ENCODE peak calls at places on chromosome 11, in nine cellular contexts. One of them, this sample, is unnamed.

GRCh38 chr11:102317099-102317767 is at the start of gene BIRC3:
- DNase-seq in stimulated activated CD8-positive, alpha-beta memory T cell treated with anti-CD3 and anti-CD28 coated beads, Interleukin-15, amount 100 ng/mL, for 48 hours: peak; percentile 90
- DNase-seq in LoVo: peak; percentile 91
- DNase-seq in mesothelial cell of epicardium: peak; percentile 22
- DNase-seq in fibroblast of pulmonary artery: peak; percentile 91
- DNase-seq in adipocyte: peak; percentile 85
- DNase-seq in caudate nucleus: peak; percentile 7
- DNase-seq in DMS53: peak; percentile 99
- DNase-seq in foreskin melanocyte: peak; percentile 53
- DNase-seq in this sample: peak; percentile 98

GRCh38 chr11:123338266-123338800 is 91.7 kb upstream of the GRAMD1B start:
- DNase-seq in stimulated activated CD8-positive, alpha-beta memory T cell treated with anti-CD3 and anti-CD28 coated beads, Interleukin-15, amount 100 ng/mL, for 48 hours: no peak
- DNase-seq in LoVo: no peak
- DNase-seq in mesothelial cell of epicardium: no peak
- DNase-seq in fibroblast of pulmonary artery: no peak
- DNase-seq in adipocyte: no peak
- DNase-seq in caudate nucleus: no peak
- DNase-seq in DMS53: no peak
- DNase-seq in foreskin melanocyte: no peak
- DNase-seq in this sample: no peak

GRCh38 chr11:7514099-7514725 is 413 bp downstream of the PPFIBP2 start:
- DNase-seq in stimulated activated CD8-positive, alpha-beta memory T cell treated with anti-CD3 and anti-CD28 coated beads, Interleukin-15, amount 100 ng/mL, for 48 hours: no peak
- DNase-seq in LoVo: no peak
- DNase-seq in mesothelial cell of epicardium: peak; percentile 32
- DNase-seq in fibroblast of pulmonary artery: no peak
- DNase-seq in adipocyte: peak; percentile 31
- DNase-seq in caudate nucleus: no peak
- DNase-seq in DMS53: peak; percentile 59
- DNase-seq in foreskin melanocyte: peak; percentile 10
- DNase-seq in this sample: peak; percentile 41

GRCh38 chr11:100752371-100753073 is 65.4 kb downstream of the ARHGAP42 start:
- DNase-seq in stimulated activated CD8-positive, alpha-beta memory T cell treated with anti-CD3 and anti-CD28 coated beads, Interleukin-15, amount 100 ng/mL, for 48 hours: no peak
- DNase-seq in LoVo: no peak
- DNase-seq in mesothelial cell of epicardium: no peak
- DNase-seq in fibroblast of pulmonary artery: no peak
- DNase-seq in adipocyte: no peak
- DNase-seq in caudate nucleus: no peak
- DNase-seq in DMS53: peak; percentile 35
- DNase-seq in foreskin melanocyte: no peak
- DNase-seq in this sample: no peak

GRCh38 chr11:36500315-36500721 is 9.8 kb downstream of the TRAF6 start:
- DNase-seq in stimulated activated CD8-positive, alpha-beta memory T cell treated with anti-CD3 and anti-CD28 coated beads, Interleukin-15, amount 100 ng/mL, for 48 hours: no peak
- DNase-seq in LoVo: peak; percentile 57
- DNase-seq in mesothelial cell of epicardium: no peak
- DNase-seq in fibroblast of pulmonary artery: peak; percentile 95
- DNase-seq in adipocyte: peak; percentile 80
- DNase-seq in caudate nucleus: no peak
- DNase-seq in DMS53: peak; percentile 55
- DNase-seq in foreskin melanocyte: peak; percentile 91
- DNase-seq in this sample: no peak

GRCh38 chr11:88280673-88281316 is 56.7 kb downstream of the CTSC start:
- DNase-seq in stimulated activated CD8-positive, alpha-beta memory T cell treated with anti-CD3 and anti-CD28 coated beads, Interleukin-15, amount 100 ng/mL, for 48 hours: no peak
- DNase-seq in LoVo: no peak
- DNase-seq in mesothelial cell of epicardium: no peak
- DNase-seq in fibroblast of pulmonary artery: peak; percentile 51
- DNase-seq in adipocyte: peak; percentile 47
- DNase-seq in caudate nucleus: no peak
- DNase-seq in DMS53: no peak
- DNase-seq in foreskin melanocyte: no peak
- DNase-seq in this sample: no peak

GRCh38 chr11:30049214-30049613 is 32.4 kb upstream of the KCNA4 start:
- DNase-seq in stimulated activated CD8-positive, alpha-beta memory T cell treated with anti-CD3 and anti-CD28 coated beads, Interleukin-15, amount 100 ng/mL, for 48 hours: no peak
- DNase-seq in LoVo: no peak
- DNase-seq in mesothelial cell of epicardium: no peak
- DNase-seq in fibroblast of pulmonary artery: peak; percentile 25
- DNase-seq in adipocyte: no peak
- DNase-seq in caudate nucleus: no peak
- DNase-seq in DMS53: peak; percentile 4
- DNase-seq in foreskin melanocyte: no peak
- DNase-seq in this sample: no peak

GRCh38 chr11:57425565-57426438 is 1.1 kb downstream of the SLC43A3 start:
- DNase-seq in stimulated activated CD8-positive, alpha-beta memory T cell treated with anti-CD3 and anti-CD28 coated beads, Interleukin-15, amount 100 ng/mL, for 48 hours: no peak
- DNase-seq in LoVo: no peak
- DNase-seq in mesothelial cell of epicardium: no peak
- DNase-seq in fibroblast of pulmonary artery: peak; percentile 28
- DNase-seq in adipocyte: no peak
- DNase-seq in caudate nucleus: no peak
- DNase-seq in DMS53: no peak
- DNase-seq in foreskin melanocyte: peak; percentile 38
- DNase-seq in this sample: no peak

GRCh38 chr11:86696451-86696850 is 24.0 kb upstream of the ME3 start:
- DNase-seq in stimulated activated CD8-positive, alpha-beta memory T cell treated with anti-CD3 and anti-CD28 coated beads, Interleukin-15, amount 100 ng/mL, for 48 hours: no peak
- DNase-seq in LoVo: no peak
- DNase-seq in mesothelial cell of epicardium: no peak
- DNase-seq in fibroblast of pulmonary artery: no peak
- DNase-seq in adipocyte: no peak
- DNase-seq in caudate nucleus: no peak
- DNase-seq in DMS53: no peak
- DNase-seq in foreskin melanocyte: no peak
- DNase-seq in this sample: no peak

GRCh38 chr11:11972942-11973341 is 35.5 kb downstream of the DKK3 start:
- DNase-seq in stimulated activated CD8-positive, alpha-beta memory T cell treated with anti-CD3 and anti-CD28 coated beads, Interleukin-15, amount 100 ng/mL, for 48 hours: no peak
- DNase-seq in LoVo: no peak
- DNase-seq in mesothelial cell of epicardium: no peak
- DNase-seq in fibroblast of pulmonary artery: no peak
- DNase-seq in adipocyte: no peak
- DNase-seq in caudate nucleus: no peak
- DNase-seq in DMS53: no peak
- DNase-seq in foreskin melanocyte: no peak
- DNase-seq in this sample: no peak

GRCh38 chr11:45056529-45056928 is 89.9 kb upstream of the PRDM11 start:
- DNase-seq in stimulated activated CD8-positive, alpha-beta memory T cell treated with anti-CD3 and anti-CD28 coated beads, Interleukin-15, amount 100 ng/mL, for 48 hours: no peak
- DNase-seq in LoVo: no peak
- DNase-seq in mesothelial cell of epicardium: no peak
- DNase-seq in fibroblast of pulmonary artery: no peak
- DNase-seq in adipocyte: no peak
- DNase-seq in caudate nucleus: no peak
- DNase-seq in DMS53: no peak
- DNase-seq in foreskin melanocyte: no peak
- DNase-seq in this sample: no peak

GRCh38 chr11:113849713-113850112 is 25.7 kb downstream of the USP28 start:
- DNase-seq in stimulated activated CD8-positive, alpha-beta memory T cell treated with anti-CD3 and anti-CD28 coated beads, Interleukin-15, amount 100 ng/mL, for 48 hours: no peak
- DNase-seq in LoVo: no peak
- DNase-seq in mesothelial cell of epicardium: no peak
- DNase-seq in fibroblast of pulmonary artery: no peak
- DNase-seq in adipocyte: no peak
- DNase-seq in caudate nucleus: no peak
- DNase-seq in DMS53: no peak
- DNase-seq in foreskin melanocyte: no peak
- DNase-seq in this sample: no peak

GRCh38 chr11:104219081-104219480 is 55.1 kb upstream of the PDGFD start:
- DNase-seq in stimulated activated CD8-positive, alpha-beta memory T cell treated with anti-CD3 and anti-CD28 coated beads, Interleukin-15, amount 100 ng/mL, for 48 hours: no peak
- DNase-seq in LoVo: no peak
- DNase-seq in mesothelial cell of epicardium: no peak
- DNase-seq in fibroblast of pulmonary artery: no peak
- DNase-seq in adipocyte: no peak
- DNase-seq in caudate nucleus: no peak
- DNase-seq in DMS53: no peak
- DNase-seq in foreskin melanocyte: peak; percentile 4
- DNase-seq in this sample: no peak

GRCh38 chr11:132717824-132718223 is 814.5 kb downstream of the OPCML start:
- DNase-seq in stimulated activated CD8-positive, alpha-beta memory T cell treated with anti-CD3 and anti-CD28 coated beads, Interleukin-15, amount 100 ng/mL, for 48 hours: no peak
- DNase-seq in LoVo: no peak
- DNase-seq in mesothelial cell of epicardium: no peak
- DNase-seq in fibroblast of pulmonary artery: no peak
- DNase-seq in adipocyte: no peak
- DNase-seq in caudate nucleus: no peak
- DNase-seq in DMS53: no peak
- DNase-seq in foreskin melanocyte: no peak
- DNase-seq in this sample: no peak

GRCh38 chr11:14454861-14455632 is 44.6 kb downstream of the COPB1 start:
- DNase-seq in stimulated activated CD8-positive, alpha-beta memory T cell treated with anti-CD3 and anti-CD28 coated beads, Interleukin-15, amount 100 ng/mL, for 48 hours: no peak
- DNase-seq in LoVo: no peak
- DNase-seq in mesothelial cell of epicardium: no peak
- DNase-seq in fibroblast of pulmonary artery: peak; percentile 54
- DNase-seq in adipocyte: peak; percentile 75
- DNase-seq in caudate nucleus: no peak
- DNase-seq in DMS53: peak; percentile 52
- DNase-seq in foreskin melanocyte: peak; percentile 23
- DNase-seq in this sample: peak; percentile 39

GRCh38 chr11:131297441-131297840 is 73.0 kb upstream of the NTM start:
- DNase-seq in stimulated activated CD8-positive, alpha-beta memory T cell treated with anti-CD3 and anti-CD28 coated beads, Interleukin-15, amount 100 ng/mL, for 48 hours: no peak
- DNase-seq in LoVo: no peak
- DNase-seq in mesothelial cell of epicardium: no peak
- DNase-seq in fibroblast of pulmonary artery: no peak
- DNase-seq in adipocyte: no peak
- DNase-seq in caudate nucleus: no peak
- DNase-seq in DMS53: no peak
- DNase-seq in foreskin melanocyte: no peak
- DNase-seq in this sample: no peak

GRCh38 chr11:69483696-69484426 is 2.4 kb downstream of the LINC01488 start:
- DNase-seq in stimulated activated CD8-positive, alpha-beta memory T cell treated with anti-CD3 and anti-CD28 coated beads, Interleukin-15, amount 100 ng/mL, for 48 hours: no peak
- DNase-seq in LoVo: no peak
- DNase-seq in mesothelial cell of epicardium: no peak
- DNase-seq in fibroblast of pulmonary artery: no peak
- DNase-seq in adipocyte: no peak
- DNase-seq in caudate nucleus: no peak
- DNase-seq in DMS53: no peak
- DNase-seq in foreskin melanocyte: no peak
- DNase-seq in this sample: no peak

GRCh38 chr11:14418801-14419417 is 59.9 kb upstream of the RRAS2 start:
- DNase-seq in stimulated activated CD8-positive, alpha-beta memory T cell treated with anti-CD3 and anti-CD28 coated beads, Interleukin-15, amount 100 ng/mL, for 48 hours: no peak
- DNase-seq in LoVo: peak; percentile 49
- DNase-seq in mesothelial cell of epicardium: no peak
- DNase-seq in fibroblast of pulmonary artery: peak; percentile 36
- DNase-seq in adipocyte: peak; percentile 24
- DNase-seq in caudate nucleus: no peak
- DNase-seq in DMS53: peak; percentile 77
- DNase-seq in foreskin melanocyte: no peak
- DNase-seq in this sample: peak; percentile 2

GRCh38 chr11:75313457-75314272 is 37.8 kb downstream of the ARRB1 start:
- DNase-seq in stimulated activated CD8-positive, alpha-beta memory T cell treated with anti-CD3 and anti-CD28 coated beads, Interleukin-15, amount 100 ng/mL, for 48 hours: no peak
- DNase-seq in LoVo: no peak
- DNase-seq in mesothelial cell of epicardium: no peak
- DNase-seq in fibroblast of pulmonary artery: peak; percentile 77
- DNase-seq in adipocyte: peak; percentile 52
- DNase-seq in caudate nucleus: no peak
- DNase-seq in DMS53: peak; percentile 98
- DNase-seq in foreskin melanocyte: peak; percentile 81
- DNase-seq in this sample: no peak

GRCh38 chr11:46513934-46514342 is 79.9 kb downstream of the AMBRA1 start:
- DNase-seq in stimulated activated CD8-positive, alpha-beta memory T cell treated with anti-CD3 and anti-CD28 coated beads, Interleukin-15, amount 100 ng/mL, for 48 hours: no peak
- DNase-seq in LoVo: no peak
- DNase-seq in mesothelial cell of epicardium: peak; percentile 39
- DNase-seq in fibroblast of pulmonary artery: peak; percentile 84
- DNase-seq in adipocyte: no peak
- DNase-seq in caudate nucleus: no peak
- DNase-seq in DMS53: peak; percentile 5
- DNase-seq in foreskin melanocyte: no peak
- DNase-seq in this sample: no peak

GRCh38 chr11:74726547-74727182 is 4.6 kb downstream of the CHRDL2 start:
- DNase-seq in stimulated activated CD8-positive, alpha-beta memory T cell treated with anti-CD3 and anti-CD28 coated beads, Interleukin-15, amount 100 ng/mL, for 48 hours: peak; percentile 36
- DNase-seq in LoVo: peak; percentile 70
- DNase-seq in mesothelial cell of epicardium: no peak
- DNase-seq in fibroblast of pulmonary artery: peak; percentile 83
- DNase-seq in adipocyte: peak; percentile 90
- DNase-seq in caudate nucleus: peak; percentile 29
- DNase-seq in DMS53: peak; percentile 99
- DNase-seq in foreskin melanocyte: peak; percentile 26
- DNase-seq in this sample: peak; percentile 73

GRCh38 chr11:130314184-130314748 is 451 bp downstream of the ZBTB44 start:
- DNase-seq in stimulated activated CD8-positive, alpha-beta memory T cell treated with anti-CD3 and anti-CD28 coated beads, Interleukin-15, amount 100 ng/mL, for 48 hours: peak; percentile 58
- DNase-seq in LoVo: no peak
- DNase-seq in mesothelial cell of epicardium: peak; percentile 40
- DNase-seq in fibroblast of pulmonary artery: peak; percentile 30
- DNase-seq in adipocyte: peak; percentile 77
- DNase-seq in caudate nucleus: peak; percentile 45
- DNase-seq in DMS53: peak; percentile 87
- DNase-seq in foreskin melanocyte: no peak
- DNase-seq in this sample: peak; percentile 75

GRCh38 chr11:4092031-4092430 is 2.6 kb upstream of the RRM1 start:
- DNase-seq in stimulated activated CD8-positive, alpha-beta memory T cell treated with anti-CD3 and anti-CD28 coated beads, Interleukin-15, amount 100 ng/mL, for 48 hours: no peak
- DNase-seq in LoVo: no peak
- DNase-seq in mesothelial cell of epicardium: no peak
- DNase-seq in fibroblast of pulmonary artery: no peak
- DNase-seq in adipocyte: no peak
- DNase-seq in caudate nucleus: no peak
- DNase-seq in DMS53: no peak
- DNase-seq in foreskin melanocyte: no peak
- DNase-seq in this sample: no peak

GRCh38 chr11:119318240-119319135 is 1.6 kb upstream of the MCAM start:
- DNase-seq in stimulated activated CD8-positive, alpha-beta memory T cell treated with anti-CD3 and anti-CD28 coated beads, Interleukin-15, amount 100 ng/mL, for 48 hours: no peak
- DNase-seq in LoVo: no peak
- DNase-seq in mesothelial cell of epicardium: no peak
- DNase-seq in fibroblast of pulmonary artery: peak; percentile 79
- DNase-seq in adipocyte: no peak
- DNase-seq in caudate nucleus: no peak
- DNase-seq in DMS53: peak; percentile 48
- DNase-seq in foreskin melanocyte: no peak
- DNase-seq in this sample: peak; percentile 67

GRCh38 chr11:11309906-11310305 is 43.1 kb downstream of the CSNK2A3 start:
- DNase-seq in stimulated activated CD8-positive, alpha-beta memory T cell treated with anti-CD3 and anti-CD28 coated beads, Interleukin-15, amount 100 ng/mL, for 48 hours: no peak
- DNase-seq in LoVo: no peak
- DNase-seq in mesothelial cell of epicardium: no peak
- DNase-seq in fibroblast of pulmonary artery: no peak
- DNase-seq in adipocyte: no peak
- DNase-seq in caudate nucleus: no peak
- DNase-seq in DMS53: no peak
- DNase-seq in foreskin melanocyte: no peak
- DNase-seq in this sample: no peak

GRCh38 chr11:74707602-74708510 is 23.4 kb downstream of the CHRDL2 start:
- DNase-seq in stimulated activated CD8-positive, alpha-beta memory T cell treated with anti-CD3 and anti-CD28 coated beads, Interleukin-15, amount 100 ng/mL, for 48 hours: no peak
- DNase-seq in LoVo: no peak
- DNase-seq in mesothelial cell of epicardium: no peak
- DNase-seq in fibroblast of pulmonary artery: no peak
- DNase-seq in adipocyte: no peak
- DNase-seq in caudate nucleus: no peak
- DNase-seq in DMS53: no peak
- DNase-seq in foreskin melanocyte: no peak
- DNase-seq in this sample: no peak